ENCODE peak calls at places on chromosomes 13 and 19, in four cellular contexts. Q is nephron progenitor cell; S is CD8-positive, alpha-beta T cell; K is astrocyte. Z is an unnamed sample.

GRCh38 chr19:5090780-5091575 is 122.1 kb downstream of the KDM4B start:
- DNase-seq in Q (peak), S (no peak), K (peak), Z (no peak)

GRCh38 chr13:98129059-98129741 is 13.7 kb upstream of the FARP1 start:
- DNase-seq in K (peak), S (no peak), Q (no peak), Z (no peak)

GRCh38 chr19:8659905-8660304 is 29.5 kb downstream of the NFILZ start:
- DNase-seq in S (no peak), K (no peak), Q (no peak), Z (no peak)

GRCh38 chr13:93309886-93310520 is 83.4 kb downstream of the GPC6 start:
- DNase-seq in K (peak), S (no peak), Q (no peak), Z (no peak)

GRCh38 chr13:73816702-73817101 is 317.5 kb downstream of the KLF12 start:
- DNase-seq in Q (no peak), K (no peak), S (no peak), Z (no peak)

GRCh38 chr13:86960876-86961275 is 710.3 kb upstream of the SLITRK5 start:
- DNase-seq in S (no peak), K (peak), Q (no peak), Z (no peak)

GRCh38 chr19:18253716-18254115 is 20.5 kb downstream of the IQCN start:
- DNase-seq in K (no peak), Q (no peak), S (no peak), Z (no peak)

GRCh38 chr13:111317571-111318360 is 2.7 kb upstream of the TEX29 start:
- DNase-seq in K (no peak), Q (no peak), S (no peak), Z (no peak)

GRCh38 chr19:45249261-45250033 is 1.6 kb upstream of the MARK4 start:
- DNase-seq in S (no peak), K (no peak), Q (no peak), Z (no peak)

GRCh38 chr13:110711778-110712070 is 1.8 kb upstream of the ING1 start:
- DNase-seq in K (no peak), Q (no peak), S (no peak), Z (no peak)

DNA sequence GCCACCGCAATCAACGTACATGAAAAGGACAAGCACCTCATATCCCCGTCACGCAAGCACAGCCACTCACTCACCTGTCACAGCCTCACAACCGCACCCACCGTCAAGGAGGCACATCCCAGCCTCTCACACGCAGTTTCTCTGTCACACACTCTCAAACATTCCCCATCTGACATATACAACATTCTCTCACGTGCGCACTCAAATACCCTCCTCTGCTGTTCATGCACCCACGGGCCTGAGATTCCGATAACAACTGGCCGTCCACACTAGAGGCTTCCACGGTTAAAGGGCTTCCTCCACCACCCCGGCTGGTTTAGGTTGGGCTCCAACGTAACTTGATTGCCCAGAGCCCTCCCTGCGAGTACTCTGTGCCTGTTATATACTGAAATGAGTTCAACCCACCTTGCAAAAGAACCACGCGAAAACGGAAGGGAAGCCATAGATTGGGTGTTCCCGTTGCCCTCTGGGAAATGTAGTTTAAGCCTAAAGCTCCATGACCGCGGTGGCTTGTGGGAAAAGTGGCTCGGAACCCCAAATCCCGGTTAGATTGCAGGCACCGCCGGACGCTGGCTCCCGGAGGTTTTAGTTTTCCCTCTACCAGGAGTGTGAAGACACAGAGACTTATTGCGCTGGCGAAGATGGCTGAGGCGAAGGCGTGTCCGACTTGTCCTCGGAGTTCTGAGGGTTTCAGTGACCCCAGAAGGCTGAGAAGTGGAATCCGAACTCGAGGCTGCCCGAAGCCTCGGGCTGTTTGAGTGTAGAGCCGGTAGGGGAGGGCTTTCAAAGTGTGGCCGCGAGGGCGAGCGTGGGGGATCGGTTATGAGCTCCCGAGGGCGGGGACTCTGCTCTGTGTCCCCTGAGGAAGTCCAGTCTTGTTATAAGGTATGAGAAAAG is at the start of gene ZNF573:
- DNase-seq in S (peak), Q (peak), K (peak), Z (peak)
- TF ChIP-seq CTCF in S (no peak), Q (no peak), K (peak), Z (no peak)

GRCh38 chr13:28755546-28755870 is 36.7 kb upstream of the SLC46A3 start:
- DNase-seq in S (no peak), Q (no peak), K (no peak), Z (no peak)

GRCh38 chr13:28754698-28755545 is 36.2 kb upstream of the SLC46A3 start:
- DNase-seq in K (no peak), Q (no peak), S (no peak), Z (no peak)

GRCh38 chr13:28751210-28751935 is 32.6 kb upstream of the SLC46A3 start:
- DNase-seq in S (no peak), K (no peak), Q (no peak), Z (no peak)

GRCh38 chr13:28753946-28754345 is 35.2 kb upstream of the SLC46A3 start:
- DNase-seq in Q (no peak), K (no peak), S (no peak), Z (no peak)

DNA sequence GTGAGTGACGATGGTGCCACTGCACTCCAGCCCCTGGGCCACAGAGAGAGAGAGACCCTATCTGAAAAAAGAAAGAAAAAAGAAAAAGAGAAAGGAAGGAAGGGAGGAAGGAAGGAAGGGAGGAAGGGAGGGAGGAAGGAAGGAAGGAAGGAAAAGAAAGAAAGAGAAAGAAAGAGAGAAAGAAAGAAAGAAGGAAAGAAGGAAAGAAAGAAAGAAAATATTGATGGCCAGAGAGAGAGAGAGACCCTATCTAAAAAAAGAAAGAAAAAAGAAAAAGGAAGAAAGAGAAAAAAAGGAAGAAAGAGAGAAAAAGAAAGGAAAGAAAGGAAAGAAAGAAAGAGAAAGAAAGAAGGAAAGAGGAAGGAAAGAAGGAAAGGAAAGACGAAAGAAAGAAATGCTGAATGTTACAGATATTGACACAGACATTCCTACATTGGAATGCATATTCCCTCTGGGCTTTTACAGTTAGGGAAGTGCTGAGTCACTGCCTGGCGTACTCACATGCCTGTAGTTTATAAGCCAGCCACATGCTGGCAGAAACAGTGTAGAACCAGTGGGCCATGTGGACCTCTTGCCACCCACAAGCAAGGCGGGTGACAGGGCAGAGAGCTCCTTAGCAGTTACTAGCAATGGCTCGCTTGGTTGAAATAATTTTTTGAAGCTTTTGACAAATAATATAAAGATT is 34.6 kb upstream of the SLC46A3 start:
- DNase-seq in K (peak), Q (no peak), S (no peak), Z (no peak)
- TF ChIP-seq CTCF in K (no peak), Q (no peak), S (no peak), Z (no peak)

GRCh38 chr19:35744688-35745327 is 410 bp downstream of the U2AF1L4 start:
- DNase-seq in S (peak), K (peak), Q (peak), Z (peak)
- TF ChIP-seq CTCF in S (no peak), K (peak), Q (no peak), Z (no peak)

GRCh38 chr13:22758245-22758644 is 422.5 kb upstream of the SGCG start:
- DNase-seq in K (no peak), S (no peak), Q (no peak), Z (no peak)

GRCh38 chr13:22761709-22762108 is 419.1 kb upstream of the SGCG start:
- DNase-seq in K (no peak), Q (no peak), S (no peak), Z (no peak)

DNA sequence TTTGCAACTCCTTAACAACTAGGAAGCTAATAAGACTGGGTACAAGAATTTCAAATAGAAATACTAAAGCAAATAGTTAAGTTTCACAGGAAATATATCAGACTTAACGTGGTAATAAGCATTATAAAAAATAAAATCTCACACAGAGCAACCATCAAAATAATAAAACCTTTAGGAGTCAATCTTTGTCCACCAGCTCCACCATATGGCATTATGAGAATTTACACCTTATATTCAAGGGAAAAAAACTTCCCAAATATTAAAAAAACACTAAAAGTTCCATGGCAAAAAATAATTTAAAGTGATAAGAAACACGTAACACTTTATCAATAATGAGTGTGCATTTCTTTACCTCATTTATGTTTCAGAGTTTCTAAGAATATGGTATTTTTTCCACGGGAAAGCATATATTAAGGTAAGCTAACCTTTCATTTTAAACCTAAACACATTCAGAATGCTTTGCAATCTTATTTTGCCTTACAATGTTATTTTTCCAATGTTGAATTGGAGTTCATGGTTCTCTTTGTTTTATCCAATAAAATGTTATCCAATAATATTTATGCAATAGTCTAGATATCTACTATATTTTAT is 423.2 kb upstream of the SGCG start:
- DNase-seq in K (no peak), Q (no peak), S (no peak), Z (no peak)
- TF ChIP-seq CTCF in K (peak), Q (peak), S (no peak), Z (no peak)

GRCh38 chr13:26653842-26654241 is 96.4 kb downstream of the WASF3 start:
- DNase-seq in K (no peak), S (no peak), Q (no peak), Z (no peak)
- TF ChIP-seq CTCF in K (no peak), S (no peak), Q (no peak), Z (no peak)

GRCh38 chr13:90519157-90519556 is 828.3 kb upstream of the MIR17HG start:
- DNase-seq in Q (no peak), S (no peak), K (no peak), Z (no peak)

GRCh38 chr13:90518398-90518797 is 829.1 kb upstream of the MIR17HG start:
- DNase-seq in Q (no peak), K (no peak), S (no peak), Z (no peak)
- TF ChIP-seq CTCF in Q (no peak), K (no peak), S (no peak), Z (no peak)

Z was measured in glutamatergic neuron.